ENCODE peak calls at places on chromosomes 1 and 21, in six cellular contexts. E, S, H, Q, U and N are unnamed samples. For H3K4me1 and H3K9me3, the result is how much of the 10 kb centered on the place peaks cover.

GRCh38 chr1:236301958-236302335 is 20.2 kb upstream of the ERO1B start:
- DNase-seq in U (no peak), E (no peak), S (no peak), Q (no peak), H (no peak), N (no peak)

GRCh38 chr1:41037116-41037903 is 15.8 kb upstream of the SLFNL1 start:
- DNase-seq in H (no peak), S (no peak), U (no peak), E (no peak), Q (no peak), N (no peak)

GRCh38 chr1:8228253-8228652 is 89.7 kb upstream of the SLC45A1 start:
- DNase-seq in U (no peak), Q (no peak), S (no peak), E (no peak), H (no peak), N (no peak)

GRCh38 chr21:37206531-37206930 is 60.6 kb downstream of the VPS26C start:
- DNase-seq in U (no peak), Q (no peak), H (no peak), S (no peak), E (no peak), N (no peak)

GRCh38 chr1:107899655-107900054 is 65.3 kb downstream of the VAV3 start:
- DNase-seq in S (no peak), E (no peak), U (no peak), Q (no peak), H (no peak), N (no peak)

GRCh38 chr1:173562813-173563212 is 40.1 kb downstream of the SLC9C2 start:
- DNase-seq in E (no peak), H (no peak), U (peak), Q (no peak), S (no peak), N (no peak)

GRCh38 chr1:234495231-234495990 is 16.4 kb upstream of the TARBP1 start:
- DNase-seq in U (peak), S (no peak), Q (no peak), H (no peak), E (no peak), N (no peak)

GRCh38 chr1:165876121-165876520 is 48.7 kb downstream of the UCK2 start:
- DNase-seq in E (no peak), H (no peak), Q (no peak), S (no peak), U (no peak), N (no peak)

GRCh38 chr1:235533476-235534168 is 29.4 kb upstream of the B3GALNT2 start:
- DNase-seq in U (no peak), Q (no peak), S (no peak), E (no peak), H (no peak), N (no peak)

GRCh38 chr1:88701275-88701674 is 17.2 kb downstream of the PKN2 start:
- DNase-seq in U (no peak), E (no peak), H (no peak), Q (no peak), S (no peak), N (no peak)

GRCh38 chr1:71850515-71850914 is 431.8 kb downstream of the NEGR1 start:
- DNase-seq in Q (no peak), E (no peak), S (no peak), U (no peak), H (no peak), N (no peak)

GRCh38 chr1:239587066-239587465 is 200.7 kb downstream of the CHRM3 start:
- DNase-seq in E (no peak), U (no peak), H (peak), Q (no peak), S (no peak), N (no peak)

GRCh38 chr1:118900643-118901440 is 87.3 kb downstream of the TBX15 start:
- DNase-seq in U (no peak), S (no peak), Q (no peak), E (no peak), H (no peak), N (no peak)

GRCh38 chr21:14917762-14918161 is 147.0 kb downstream of the NRIP1 start:
- DNase-seq in U (no peak), Q (no peak), H (no peak), S (no peak), E (no peak), N (no peak)

GRCh38 chr1:58727363-58727762 is 27.5 kb upstream of the MYSM1 start:
- DNase-seq in S (no peak), H (no peak), E (peak), Q (no peak), U (no peak), N (no peak)

GRCh38 chr1:31441970-31442647 is 29.1 kb downstream of the SERINC2 start:
- DNase-seq in U (no peak), Q (no peak), S (no peak), E (no peak), H (no peak), N (no peak)

GRCh38 chr1:109478806-109479205 is 4.9 kb upstream of the ATXN7L2 start:
- DNase-seq in H (no peak), U (peak), Q (no peak), S (peak), E (no peak), N (peak)

GRCh38 chr1:153798468-153798780 is 23.2 kb downstream of the SLC27A3 start:
- DNase-seq in S (no peak), E (no peak), H (no peak), U (no peak), Q (no peak), N (no peak)

GRCh38 chr1:162829268-162829667 is 31.7 kb downstream of the CCDC190 start:
- DNase-seq in H (no peak), Q (no peak), U (no peak), S (no peak), E (no peak), N (no peak)

GRCh38 chr1:218930000-218930399 is 243.7 kb upstream of the LYPLAL1 start:
- DNase-seq in H (no peak), E (no peak), U (no peak), S (no peak), Q (no peak), N (no peak)

GRCh38 chr1:218933526-218933925 is 240.2 kb upstream of the LYPLAL1 start:
- DNase-seq in Q (no peak), U (no peak), S (no peak), H (no peak), E (no peak), N (no peak)

GRCh38 chr1:218930879-218931278 is 242.8 kb upstream of the LYPLAL1 start:
- DNase-seq in Q (no peak), H (no peak), E (no peak), U (no peak), S (no peak), N (no peak)

GRCh38 chr1:218930472-218930871 is 243.2 kb upstream of the LYPLAL1 start:
- DNase-seq in U (no peak), Q (no peak), E (no peak), H (no peak), S (no peak), N (no peak)

GRCh38 chr1:218931331-218931730 is 242.3 kb upstream of the LYPLAL1 start:
- DNase-seq in S (no peak), E (no peak), H (no peak), Q (no peak), U (no peak), N (no peak)
- H3K4me3 ChIP-seq in S (no peak), E (no peak), H (no peak), Q (no peak), U (no peak), N (no peak)

GRCh38 chr21:46237474-46237873 is 8.9 kb upstream of the LSS start:
- DNase-seq in U (no peak), Q (no peak), H (no peak), S (no peak), E (no peak), N (no peak)

GRCh38 chr21:46229923-46230260 is 1.3 kb upstream of the LSS start:
- DNase-seq in H (no peak), E (no peak), S (no peak), Q (no peak), U (no peak), N (no peak)

GRCh38 chr21:46229133-46229922 is 754 bp upstream of the LSS start:
- DNase-seq in S (no peak), U (no peak), E (peak), H (peak), Q (no peak), N (peak)

GRCh38 chr21:46239817-46240325 is 11.3 kb upstream of the LSS start:
- DNase-seq in H (no peak), E (no peak), U (no peak), Q (no peak), S (no peak), N (no peak)

GRCh38 chr21:46234436-46234950 is 5.9 kb upstream of the LSS start:
- DNase-seq in Q (no peak), S (no peak), U (no peak), H (no peak), E (no peak), N (no peak)
- H3K4me1 ChIP-seq in Q (under half), S (under half), U (under half), H (under half), E (under half), N (under half)

DNA sequence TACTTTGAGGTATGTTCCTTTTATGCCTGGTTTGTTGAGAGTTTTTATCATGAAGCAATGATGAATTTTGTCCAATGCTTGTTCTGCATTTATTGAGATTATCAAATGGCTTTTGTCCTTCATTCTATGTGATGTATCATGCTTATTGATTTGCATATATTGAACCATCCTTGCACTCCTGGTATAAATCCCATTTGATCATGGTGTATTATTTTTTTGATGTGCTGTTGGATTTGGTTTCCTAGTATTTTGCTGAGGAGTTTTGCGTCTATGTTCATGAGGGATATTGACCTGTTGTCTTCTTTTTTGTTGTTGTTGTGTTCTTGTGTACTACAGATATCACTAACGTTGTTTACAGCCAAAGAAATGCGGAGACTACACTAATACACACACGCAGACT is 4.1 kb downstream of the DNAH14 start:
- DNase-seq in E (no peak), H (no peak), Q (no peak), U (no peak), S (no peak), N (no peak)
- H3K9me3 ChIP-seq in E (half or more), H (under half), Q (under half), U (half or more), S (half or more), N (under half)

DNA sequence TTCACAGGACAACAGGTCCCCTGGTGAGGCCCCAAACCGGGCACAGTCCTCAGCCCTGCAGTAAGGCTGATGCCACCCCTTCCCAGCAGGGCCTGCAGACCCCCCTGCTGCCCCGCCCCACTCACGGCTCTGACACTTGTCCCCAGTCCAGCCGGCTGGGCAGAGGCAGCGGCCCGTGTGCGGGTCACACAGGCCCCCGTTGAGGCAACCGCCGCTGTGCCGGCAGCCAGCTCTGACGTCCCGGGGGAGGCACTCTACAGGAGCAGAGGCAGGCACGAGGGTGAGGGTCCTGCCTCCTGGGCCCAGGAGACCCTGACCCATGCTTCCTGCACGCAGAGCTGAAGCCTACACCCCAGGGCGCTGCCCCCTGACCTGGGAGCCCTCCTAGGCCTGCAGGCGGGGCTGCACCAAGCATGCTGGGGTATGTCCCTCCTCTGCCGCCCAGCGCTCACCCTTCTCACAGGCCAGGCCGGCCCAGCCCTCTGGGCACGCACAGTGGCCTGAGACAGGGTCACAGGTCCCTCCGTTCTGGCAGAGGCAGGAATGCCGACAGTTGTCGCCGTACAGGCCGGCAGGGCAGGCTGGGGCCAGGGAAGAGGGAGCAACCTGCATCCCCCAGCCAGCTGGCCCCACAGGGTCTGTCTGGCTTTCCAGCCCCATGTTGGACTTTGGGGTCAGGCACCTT is 43.9 kb downstream of the ARHGEF16 start:
- DNase-seq in Q (no peak), S (no peak), H (no peak), E (no peak), U (no peak), N (no peak)
- H3K4me3 ChIP-seq in Q (no peak), S (no peak), H (no peak), E (no peak), U (no peak), N (no peak)